ENCODE peak calls at places on chromosomes 3 and 15, in nine cellular contexts. E, Q, B, S, M, V, H, U and L are unnamed samples.

GRCh38 chr15:50135123-50135541 is 16.1 kb upstream of the ATP8B4 start:
- DNase-seq in E (no peak), Q (peak; percentile 41), B (no peak), S (no peak), M (no peak), V (no peak), H (no peak), U (no peak), L (no peak)

GRCh38 chr15:44713006-44713966 is 2.0 kb downstream of the B2M start:
- DNase-seq in E (peak; percentile 29), Q (peak; percentile 56), B (no peak), S (no peak), M (peak; percentile 46), V (no peak), H (no peak), U (no peak), L (no peak)

GRCh38 chr3:127455541-127456450 is 134.7 kb downstream of the TPRA1 start:
- DNase-seq in E (peak; percentile 44), Q (peak; percentile 49), B (no peak), S (no peak), M (peak; percentile 48), V (peak; percentile 52), H (peak; percentile 61), U (no peak), L (peak; percentile 72)

GRCh38 chr15:43808960-43809678 is 8.7 kb downstream of the HYPK start:
- DNase-seq in E (no peak), Q (no peak), B (no peak), S (no peak), M (no peak), V (no peak), H (no peak), U (no peak), L (no peak)

GRCh38 chr3:160568989-160569388 is 3.6 kb upstream of the KPNA4 start:
- DNase-seq in E (no peak), Q (no peak), B (no peak), S (no peak), M (no peak), V (no peak), H (no peak), U (no peak), L (no peak)

GRCh38 chr15:100919481-100920405 is 586 bp downstream of the LRRK1 start:
- DNase-seq in E (no peak), Q (peak; percentile 32), B (no peak), S (no peak), M (peak; percentile 20), V (no peak), H (peak; percentile 47), U (no peak), L (no peak)

GRCh38 chr3:51708216-51708845 is 1.5 kb downstream of the GRM2 start:
- DNase-seq in E (no peak), Q (no peak), B (no peak), S (no peak), M (no peak), V (peak; percentile 1), H (no peak), U (no peak), L (peak; percentile 50)

GRCh38 chr3:37114251-37115145 is 59.9 kb downstream of the LRRFIP2 start:
- DNase-seq in E (no peak), Q (peak; percentile 90), B (no peak), S (peak; percentile 82), M (peak; percentile 85), V (no peak), H (peak; percentile 28), U (peak; percentile 77), L (no peak)

GRCh38 chr3:111850481-111850880 is 8.6 kb upstream of the PHLDB2 start:
- DNase-seq in E (no peak), Q (peak; percentile 87), B (no peak), S (no peak), M (peak; percentile 49), V (no peak), H (no peak), U (no peak), L (no peak)

GRCh38 chr3:105781871-105782270 is 86.9 kb downstream of the CBLB start:
- DNase-seq in E (no peak), Q (peak; percentile 54), B (no peak), S (no peak), M (peak; percentile 29), V (no peak), H (no peak), U (no peak), L (no peak)

GRCh38 chr3:190864002-190864401 is 1.5 kb upstream of the GMNC start:
- DNase-seq in E (no peak), Q (no peak), B (no peak), S (no peak), M (no peak), V (no peak), H (no peak), U (no peak), L (no peak)

GRCh38 chr3:190865419-190865818 is 2.9 kb upstream of the GMNC start:
- DNase-seq in E (no peak), Q (no peak), B (no peak), S (no peak), M (no peak), V (no peak), H (no peak), U (no peak), L (no peak)

GRCh38 chr3:190863119-190863465 is 598 bp upstream of the GMNC start:
- DNase-seq in E (no peak), Q (peak; percentile 26), B (no peak), S (no peak), M (peak; percentile 22), V (no peak), H (no peak), U (no peak), L (no peak)

GRCh38 chr3:190862209-190863118 is at the start of gene GMNC:
- DNase-seq in E (no peak), Q (peak; percentile 75), B (no peak), S (no peak), M (peak; percentile 81), V (peak; percentile 54), H (peak; percentile 55), U (no peak), L (peak; percentile 89)

DNA sequence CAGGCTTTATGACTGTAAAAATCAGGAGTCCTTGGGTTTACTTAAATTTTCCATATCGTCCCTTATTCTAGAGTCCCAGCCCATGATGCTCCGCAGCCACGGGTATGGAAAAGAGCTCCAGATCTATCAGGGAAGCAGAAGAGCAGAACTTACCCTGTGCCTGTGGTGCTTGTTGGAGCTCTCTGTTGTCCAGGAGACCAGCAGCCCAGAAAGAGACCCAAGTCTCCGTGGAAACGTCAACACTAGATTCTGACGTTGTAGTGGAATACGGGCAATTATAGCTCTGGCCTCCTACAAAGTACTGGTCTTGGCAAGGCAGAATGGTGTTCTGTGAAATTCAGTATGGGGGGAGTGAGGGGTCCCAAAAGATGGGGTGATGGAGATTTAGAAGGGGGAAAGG is 2.0 kb downstream of the GMNC start:
- DNase-seq in E (no peak), Q (no peak), B (no peak), S (no peak), M (no peak), V (no peak), H (no peak), U (no peak), L (no peak)
- H3K4me3 ChIP-seq in E (no peak overlapping the region), Q (no peak overlapping the region), B (no peak overlapping the region), S (no peak overlapping the region), M (no peak overlapping the region), V (no peak overlapping the region), H (no peak overlapping the region), U (no peak overlapping the region), L (no peak overlapping the region)

GRCh38 chr3:179482857-179483256 is 31.6 kb upstream of the GNB4 start:
- DNase-seq in E (no peak), Q (peak; percentile 8), B (no peak), S (no peak), M (no peak), V (no peak), H (no peak), U (no peak), L (no peak)
- H3K4me3 ChIP-seq in E (no peak overlapping the region), Q (no peak overlapping the region), B (no peak overlapping the region), S (no peak overlapping the region), M (no peak overlapping the region), V (no peak overlapping the region), H (no peak overlapping the region), U (no peak overlapping the region), L (no peak overlapping the region)

GRCh38 chr3:150372320-150373118 is 35.6 kb upstream of the TSC22D2 start:
- DNase-seq in E (no peak), Q (peak; percentile 55), B (no peak), S (no peak), M (peak; percentile 30), V (no peak), H (no peak), U (no peak), L (no peak)

GRCh38 chr3:150370982-150371381 is 37.1 kb upstream of the TSC22D2 start:
- DNase-seq in E (no peak), Q (peak; percentile 46), B (no peak), S (no peak), M (peak; percentile 22), V (no peak), H (no peak), U (no peak), L (no peak)

GRCh38 chr3:150371741-150372254 is 36.3 kb upstream of the TSC22D2 start:
- DNase-seq in E (no peak), Q (peak; percentile 100), B (no peak), S (peak; percentile 99), M (peak; percentile 99), V (peak; percentile 83), H (peak; percentile 60), U (peak; percentile 97), L (peak; percentile 77)

GRCh38 chr3:150374975-150375374 is 33.1 kb upstream of the TSC22D2 start:
- DNase-seq in E (no peak), Q (no peak), B (no peak), S (no peak), M (no peak), V (no peak), H (no peak), U (no peak), L (no peak)

GRCh38 chr3:150373234-150373633 is 34.9 kb upstream of the TSC22D2 start:
- DNase-seq in E (no peak), Q (no peak), B (no peak), S (no peak), M (no peak), V (no peak), H (no peak), U (no peak), L (no peak)
- H3K4me3 ChIP-seq in E (peak overlapping the region; percentile 10), Q (no peak overlapping the region), B (peak overlapping the region; percentile 21), S (no peak overlapping the region), M (no peak overlapping the region), V (no peak overlapping the region), H (no peak overlapping the region), U (no peak overlapping the region), L (no peak overlapping the region)

DNA sequence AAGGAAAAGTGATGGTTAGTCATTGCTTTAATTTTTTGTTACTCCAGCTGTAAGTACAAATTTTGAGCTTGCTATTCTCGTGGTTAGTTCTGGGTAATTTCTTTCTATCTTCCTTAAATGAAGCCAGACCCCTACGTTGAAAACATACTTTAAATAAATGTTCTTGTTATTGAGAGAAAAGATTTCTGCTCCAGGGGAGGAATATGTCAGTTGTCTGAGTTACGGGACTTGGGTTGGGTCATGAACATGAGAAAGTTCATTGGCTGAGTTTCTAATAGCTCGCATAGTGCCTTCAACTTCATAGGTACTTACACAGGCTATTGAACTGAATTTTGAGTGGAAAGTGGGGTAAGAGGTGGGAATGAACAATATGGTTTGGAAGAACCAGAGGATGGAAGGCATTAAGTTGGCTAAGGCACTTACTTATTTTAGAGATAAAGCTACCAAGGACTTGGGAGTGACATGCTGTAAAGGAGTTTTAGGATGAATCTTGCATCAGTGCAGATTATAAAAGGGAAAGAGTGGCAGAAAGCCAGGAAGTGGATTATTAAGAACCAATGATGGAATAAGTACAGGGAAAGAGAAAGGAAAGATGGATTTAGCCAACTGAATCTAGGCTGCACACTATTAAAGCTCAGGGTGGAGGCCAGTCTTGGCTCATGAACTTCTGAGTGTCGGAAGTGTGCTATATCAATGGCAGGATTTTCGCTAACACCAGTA is 1.4 kb downstream of the RPSA start:
- DNase-seq in E (no peak), Q (peak; percentile 31), B (no peak), S (no peak), M (no peak), V (no peak), H (no peak), U (no peak), L (no peak)
- H3K4me3 ChIP-seq in E (peak overlapping the region; percentile 62), Q (peak overlapping the region; percentile 62), B (peak overlapping the region; percentile 94), S (peak overlapping the region; percentile 85), M (peak overlapping the region; percentile 65), V (no peak overlapping the region), H (no peak overlapping the region), U (peak overlapping the region; percentile 85), L (peak overlapping the region; percentile 75)